ENCODE peak calls at places on chromosome 1, in four cellular contexts. Z, G, C and Q are unnamed samples.
A peak's percentile ranks its signal among the peaks of the same experiment; 100 is the strongest.

GRCh38 chr1:8463144-8463927 is 145.4 kb downstream of the SLC45A1 start:
- DNase-seq in Z (peak; percentile 47), G (peak; percentile 89), C (no peak), Q (peak; percentile 60)

GRCh38 chr1:43565600-43566360 is 35.1 kb downstream of the PTPRF start:
- DNase-seq in Z (peak; percentile 57), G (peak; percentile 39), C (no peak), Q (no peak)

GRCh38 chr1:24964811-24965570 is 34.9 kb upstream of the RUNX3 start:
- DNase-seq in Z (no peak), G (peak; percentile 50), C (no peak), Q (no peak)

GRCh38 chr1:113946112-113946511 is 17.0 kb downstream of the HIPK1 start:
- DNase-seq in Z (no peak), G (no peak), C (no peak), Q (no peak)

GRCh38 chr1:61284933-61285332 is 202.6 kb downstream of the NFIA start:
- DNase-seq in Z (no peak), G (no peak), C (no peak), Q (no peak)

GRCh38 chr1:240462766-240463410 is 149.1 kb downstream of the GREM2 start:
- DNase-seq in Z (no peak), G (no peak), C (no peak), Q (no peak)

GRCh38 chr1:47763456-47764171 is 233.6 kb downstream of the TRABD2B start:
- DNase-seq in Z (no peak), G (peak; percentile 1), C (no peak), Q (no peak)

GRCh38 chr1:2229032-2229920 is 1.2 kb downstream of the SKI start:
- DNase-seq in Z (peak; percentile 74), G (peak; percentile 69), C (no peak), Q (no peak)

GRCh38 chr1:43531906-43532584 is 1.4 kb downstream of the PTPRF start:
- DNase-seq in Z (no peak), G (no peak), C (no peak), Q (no peak)

GRCh38 chr1:98143403-98143802 is 222.6 kb upstream of the DPYD start:
- DNase-seq in Z (no peak), G (peak; percentile 13), C (no peak), Q (no peak)

GRCh38 chr1:35726814-35727433 is 8.2 kb upstream of the C1orf216 start:
- DNase-seq in Z (peak; percentile 77), G (peak; percentile 58), C (peak; percentile 44), Q (peak; percentile 53)

GRCh38 chr1:247857986-247858356 is 984 bp downstream of the TRIM58 start:
- DNase-seq in Z (no peak), G (no peak), C (no peak), Q (no peak)

GRCh38 chr1:57794078-57794477 is 370.2 kb upstream of the DAB1 start:
- DNase-seq in Z (no peak), G (no peak), C (no peak), Q (no peak)

GRCh38 chr1:188904201-188904600 is 1573.5 kb downstream of the BRINP3 start:
- DNase-seq in Z (peak; percentile 0), G (peak; percentile 25), C (no peak), Q (no peak)

GRCh38 chr1:177185209-177185608 is 14.5 kb downstream of the BRINP2 start:
- DNase-seq in Z (peak; percentile 11), G (peak; percentile 17), C (no peak), Q (no peak)

GRCh38 chr1:205279986-205280385 is 41.6 kb downstream of the NUAK2 start:
- DNase-seq in Z (no peak), G (no peak), C (no peak), Q (no peak)

GRCh38 chr1:117093870-117094621 is 27.5 kb downstream of the TRIM45 start:
- DNase-seq in Z (peak; percentile 74), G (peak; percentile 75), C (peak; percentile 10), Q (no peak)

GRCh38 chr1:219876798-219877209 is 51.6 kb downstream of the SLC30A10 start:
- DNase-seq in Z (peak; percentile 85), G (no peak), C (no peak), Q (peak; percentile 15)

GRCh38 chr1:5830771-5831599 is 161.2 kb downstream of the NPHP4 start:
- DNase-seq in Z (peak; percentile 60), G (no peak), C (no peak), Q (no peak)

GRCh38 chr1:109923946-109924275 is 13.3 kb downstream of the CSF1 start:
- DNase-seq in Z (no peak), G (no peak), C (no peak), Q (no peak)

GRCh38 chr1:163231385-163231784 is 28.7 kb upstream of the RGS5 start:
- DNase-seq in Z (no peak), G (peak; percentile 75), C (no peak), Q (no peak)

GRCh38 chr1:196355206-196355786 is 252.9 kb downstream of the KCNT2 start:
- DNase-seq in Z (peak; percentile 11), G (peak; percentile 25), C (peak; percentile 5), Q (peak; percentile 3)

GRCh38 chr1:27658951-27659496 is 13.0 kb downstream of the IFI6 start:
- DNase-seq in Z (peak; percentile 56), G (peak; percentile 55), C (no peak), Q (no peak)

GRCh38 chr1:192735298-192735697 is 73.5 kb upstream of the RGS2 start:
- DNase-seq in Z (no peak), G (no peak), C (no peak), Q (no peak)

GRCh38 chr1:6546326-6546725 is 8.0 kb downstream of the NOL9 start:
- DNase-seq in Z (no peak), G (no peak), C (no peak), Q (no peak)

GRCh38 chr1:225458222-225458631 is 30.4 kb upstream of the LBR start:
- DNase-seq in Z (no peak), G (peak; percentile 91), C (no peak), Q (no peak)

GRCh38 chr1:179177182-179177581 is 52.3 kb downstream of the ABL2 start:
- DNase-seq in Z (no peak), G (peak; percentile 55), C (no peak), Q (no peak)

GRCh38 chr1:211638246-211638645 is 37.2 kb downstream of the NEK2 start:
- DNase-seq in Z (no peak), G (no peak), C (no peak), Q (no peak)

GRCh38 chr1:25006770-25007169 is 76.7 kb upstream of the RUNX3 start:
- DNase-seq in Z (no peak), G (peak; percentile 36), C (no peak), Q (no peak)

GRCh38 chr1:205458777-205459566 is 3.1 kb upstream of the BLACAT1 start:
- DNase-seq in Z (peak; percentile 58), G (peak; percentile 58), C (no peak), Q (peak; percentile 34)

GRCh38 chr1:200240655-200241054 is 169.2 kb downstream of the ZNF281 start:
- DNase-seq in Z (no peak), G (peak; percentile 47), C (no peak), Q (no peak)
- TF ChIP-seq MAZ in Z (no peak), G (no peak), C (no peak), Q (no peak)

DNA sequence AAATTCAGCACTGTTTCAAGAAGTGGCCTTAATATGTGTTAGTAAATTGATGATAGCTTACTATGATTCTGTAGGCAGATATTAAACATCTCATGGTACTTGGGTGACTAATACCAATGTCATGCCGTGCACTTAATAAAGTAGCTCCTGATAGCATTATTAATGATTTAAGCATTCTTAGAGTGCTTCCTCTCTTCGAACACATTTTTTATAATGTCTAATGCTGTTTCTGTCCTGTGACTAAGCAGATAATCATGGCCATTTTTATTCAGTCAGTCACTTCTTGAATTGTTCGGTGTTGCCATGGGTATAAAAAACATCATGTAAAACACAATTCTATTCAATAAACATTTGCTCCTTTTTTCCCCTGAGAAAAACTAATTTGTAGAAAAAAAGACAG is 804.6 kb upstream of the ADGRL4 start:
- DNase-seq in Z (no peak), G (peak; percentile 88), C (no peak), Q (no peak)
- TF ChIP-seq MAZ in Z (no peak), G (no peak), C (no peak), Q (no peak)

GRCh38 chr1:183449223-183449770 is 23.0 kb upstream of the SMG7 start:
- DNase-seq in Z (no peak), G (no peak), C (no peak), Q (no peak)

GRCh38 chr1:183454377-183454776 is 17.9 kb upstream of the SMG7 start:
- DNase-seq in Z (no peak), G (no peak), C (no peak), Q (no peak)

GRCh38 chr1:183444243-183444642 is 26.1 kb upstream of the NMNAT2 start:
- DNase-seq in Z (no peak), G (peak; percentile 31), C (no peak), Q (no peak)

DNA sequence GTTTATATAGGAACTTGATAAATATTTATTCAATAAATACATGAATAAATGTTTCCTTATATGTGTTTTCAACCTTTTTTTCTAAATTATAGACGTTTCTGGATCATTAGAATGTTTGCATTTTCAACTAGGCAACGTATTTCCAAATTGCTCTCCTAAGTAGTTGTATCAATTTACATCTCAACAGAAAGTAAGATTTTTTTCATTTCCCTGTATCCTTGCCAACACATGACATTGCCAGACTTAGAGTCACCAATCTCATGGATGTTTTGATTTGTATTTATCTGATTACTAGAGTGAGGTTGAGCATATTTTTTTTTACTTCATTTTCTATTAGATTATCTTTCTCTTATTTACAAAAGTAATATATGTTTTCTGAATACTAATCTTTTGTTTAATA is 22.2 kb upstream of the SMG7 start:
- DNase-seq in Z (no peak), G (no peak), C (no peak), Q (no peak)
- TF ChIP-seq MAZ in Z (no peak), G (no peak), C (no peak), Q (no peak)

GRCh38 chr1:62891961-62892562 is 108.1 kb downstream of the ATG4C start:
- DNase-seq in Z (no peak), G (no peak), C (no peak), Q (peak; percentile 86)
- TF ChIP-seq MAZ in Z (no peak), G (no peak), C (no peak), Q (no peak)

GRCh38 chr1:246351726-246352125 is 155.4 kb downstream of the SMYD3 start:
- DNase-seq in Z (no peak), G (no peak), C (no peak), Q (no peak)
- TF ChIP-seq MAZ in Z (no peak), G (no peak), C (no peak), Q (no peak)